ENCODE peak calls at places on chromosomes 1 and 21, in eight cellular contexts. One of them, this sample, is unnamed.
A peak's percentile ranks its signal among the peaks of the same experiment; 100 is the strongest.

GRCh38 chr1:236400061-236400638 is 6.1 kb downstream of the EDARADD start:
- DNase-seq in dorsolateral prefrontal cortex: no peak
- DNase-seq in iPS DF 6.9: no peak
- DNase-seq in NCI-H510A treated with DMSO at 0.1 percent for 48 hours: no peak
- DNase-seq in omental fat pad: no peak
- DNase-seq in stimulated activated CD4-positive, alpha-beta T cell treated with anti-CD3 and anti-CD28 coated beads, Interleukin-4, amount 100 ng/mL, for 48 hours: no peak
- DNase-seq in activated T-cell treated with anti-CD3 and anti-CD28 coated beads for 24 hours: no peak
- DNase-seq in PC-3: no peak
- DNase-seq in this sample: no peak

GRCh38 chr1:148318123-148318899 is 164.8 kb downstream of the PPIAL4G start:
- DNase-seq in NCI-H510A treated with DMSO at 0.1 percent for 48 hours: no peak
- DNase-seq in omental fat pad: no peak
- DNase-seq in PC-3: no peak
- DNase-seq in activated T-cell treated with anti-CD3 and anti-CD28 coated beads for 24 hours: peak; percentile 47
- DNase-seq in iPS DF 6.9: no peak
- DNase-seq in dorsolateral prefrontal cortex: no peak
- DNase-seq in stimulated activated CD4-positive, alpha-beta T cell treated with anti-CD3 and anti-CD28 coated beads, Interleukin-4, amount 100 ng/mL, for 48 hours: peak; percentile 58
- DNase-seq in this sample: peak; percentile 40

GRCh38 chr1:181083842-181084605 is 4.5 kb upstream of the IER5 start:
- DNase-seq in iPS DF 6.9: no peak
- DNase-seq in PC-3: peak; percentile 48
- DNase-seq in dorsolateral prefrontal cortex: no peak
- DNase-seq in activated T-cell treated with anti-CD3 and anti-CD28 coated beads for 24 hours: no peak
- DNase-seq in stimulated activated CD4-positive, alpha-beta T cell treated with anti-CD3 and anti-CD28 coated beads, Interleukin-4, amount 100 ng/mL, for 48 hours: no peak
- DNase-seq in NCI-H510A treated with DMSO at 0.1 percent for 48 hours: peak; percentile 53
- DNase-seq in omental fat pad: no peak
- DNase-seq in this sample: peak; percentile 40

GRCh38 chr1:87296220-87296619 is 32.5 kb upstream of the LMO4 start:
- DNase-seq in omental fat pad: no peak
- DNase-seq in dorsolateral prefrontal cortex: no peak
- DNase-seq in activated T-cell treated with anti-CD3 and anti-CD28 coated beads for 24 hours: no peak
- DNase-seq in NCI-H510A treated with DMSO at 0.1 percent for 48 hours: no peak
- DNase-seq in PC-3: no peak
- DNase-seq in stimulated activated CD4-positive, alpha-beta T cell treated with anti-CD3 and anti-CD28 coated beads, Interleukin-4, amount 100 ng/mL, for 48 hours: no peak
- DNase-seq in iPS DF 6.9: no peak
- DNase-seq in this sample: no peak

GRCh38 chr1:18546026-18546425 is 65.3 kb downstream of the KLHDC7A start:
- DNase-seq in NCI-H510A treated with DMSO at 0.1 percent for 48 hours: no peak
- DNase-seq in dorsolateral prefrontal cortex: no peak
- DNase-seq in PC-3: no peak
- DNase-seq in stimulated activated CD4-positive, alpha-beta T cell treated with anti-CD3 and anti-CD28 coated beads, Interleukin-4, amount 100 ng/mL, for 48 hours: no peak
- DNase-seq in activated T-cell treated with anti-CD3 and anti-CD28 coated beads for 24 hours: no peak
- DNase-seq in omental fat pad: no peak
- DNase-seq in iPS DF 6.9: no peak
- DNase-seq in this sample: no peak

GRCh38 chr21:43859747-43860214 is 5.2 kb upstream of the AGPAT3 start:
- DNase-seq in PC-3: no peak
- DNase-seq in iPS DF 6.9: no peak
- DNase-seq in NCI-H510A treated with DMSO at 0.1 percent for 48 hours: no peak
- DNase-seq in omental fat pad: no peak
- DNase-seq in activated T-cell treated with anti-CD3 and anti-CD28 coated beads for 24 hours: no peak
- DNase-seq in stimulated activated CD4-positive, alpha-beta T cell treated with anti-CD3 and anti-CD28 coated beads, Interleukin-4, amount 100 ng/mL, for 48 hours: no peak
- DNase-seq in dorsolateral prefrontal cortex: no peak
- DNase-seq in this sample: no peak

GRCh38 chr1:156504062-156504813 is 3.7 kb upstream of the MEF2D start:
- DNase-seq in activated T-cell treated with anti-CD3 and anti-CD28 coated beads for 24 hours: no peak
- DNase-seq in NCI-H510A treated with DMSO at 0.1 percent for 48 hours: peak; percentile 86
- DNase-seq in dorsolateral prefrontal cortex: no peak
- DNase-seq in iPS DF 6.9: no peak
- DNase-seq in stimulated activated CD4-positive, alpha-beta T cell treated with anti-CD3 and anti-CD28 coated beads, Interleukin-4, amount 100 ng/mL, for 48 hours: no peak
- DNase-seq in omental fat pad: no peak
- DNase-seq in PC-3: peak; percentile 20
- DNase-seq in this sample: no peak

GRCh38 chr1:13224480-13225060 is 1.4 kb downstream of the PRAMEF18 start:
- DNase-seq in dorsolateral prefrontal cortex: no peak
- DNase-seq in activated T-cell treated with anti-CD3 and anti-CD28 coated beads for 24 hours: no peak
- DNase-seq in stimulated activated CD4-positive, alpha-beta T cell treated with anti-CD3 and anti-CD28 coated beads, Interleukin-4, amount 100 ng/mL, for 48 hours: no peak
- DNase-seq in omental fat pad: no peak
- DNase-seq in iPS DF 6.9: no peak
- DNase-seq in NCI-H510A treated with DMSO at 0.1 percent for 48 hours: no peak
- DNase-seq in PC-3: no peak
- DNase-seq in this sample: no peak

GRCh38 chr21:46151989-46152938 is 3.1 kb downstream of the FTCD start:
- DNase-seq in PC-3: no peak
- DNase-seq in omental fat pad: no peak
- DNase-seq in iPS DF 6.9: no peak
- DNase-seq in dorsolateral prefrontal cortex: peak; percentile 22
- DNase-seq in stimulated activated CD4-positive, alpha-beta T cell treated with anti-CD3 and anti-CD28 coated beads, Interleukin-4, amount 100 ng/mL, for 48 hours: no peak
- DNase-seq in NCI-H510A treated with DMSO at 0.1 percent for 48 hours: no peak
- DNase-seq in activated T-cell treated with anti-CD3 and anti-CD28 coated beads for 24 hours: no peak
- DNase-seq in this sample: no peak

GRCh38 chr1:192890134-192890533 is 81.3 kb downstream of the RGS2 start:
- DNase-seq in stimulated activated CD4-positive, alpha-beta T cell treated with anti-CD3 and anti-CD28 coated beads, Interleukin-4, amount 100 ng/mL, for 48 hours: no peak
- DNase-seq in PC-3: no peak
- DNase-seq in NCI-H510A treated with DMSO at 0.1 percent for 48 hours: no peak
- DNase-seq in activated T-cell treated with anti-CD3 and anti-CD28 coated beads for 24 hours: no peak
- DNase-seq in iPS DF 6.9: no peak
- DNase-seq in omental fat pad: no peak
- DNase-seq in dorsolateral prefrontal cortex: no peak
- DNase-seq in this sample: no peak

GRCh38 chr21:36005018-36005417 is 55.3 kb downstream of the SETD4 start:
- DNase-seq in omental fat pad: no peak
- DNase-seq in dorsolateral prefrontal cortex: no peak
- DNase-seq in activated T-cell treated with anti-CD3 and anti-CD28 coated beads for 24 hours: no peak
- DNase-seq in PC-3: peak; percentile 55
- DNase-seq in iPS DF 6.9: no peak
- DNase-seq in stimulated activated CD4-positive, alpha-beta T cell treated with anti-CD3 and anti-CD28 coated beads, Interleukin-4, amount 100 ng/mL, for 48 hours: no peak
- DNase-seq in NCI-H510A treated with DMSO at 0.1 percent for 48 hours: no peak
- DNase-seq in this sample: no peak

This sample was measured in stimulated activated naive CD4-positive, alpha-beta T cell treated with Interleukin-2 at 50 U/mL for 16 hours.